ENCODE peak calls at places on chromosomes 5 and 9, in six cellular contexts. J is HT-29; H is NCI-H1105 treated with DMSO at 0.1 percent for 48 hours; Z is substantia nigra; M is DMS153; P is activated T-helper 2 cell treated with anti-CD3 and anti-CD28 coated beads, Interferon-gamma antibody, Interleukin-2, Interleukin-4, amounts not matched to agents 10 μg/mL and 5 μg/mL and 100 μg/mL, durations not matched to agents 14 hours and 24 hours and 36 hours. U is an unnamed sample.

GRCh38 chr5:10595305-10595677 is 31.4 kb downstream of the ANKRD33B start:
- DNase-seq in J (no peak), H (no peak), Z (no peak), M (no peak), P (no peak), U (no peak)

GRCh38 chr5:148459669-148460068 is 75.9 kb downstream of the FBXO38 start:
- DNase-seq in J (no peak), H (no peak), Z (no peak), M (no peak), P (no peak), U (no peak)

GRCh38 chr5:133663380-133664054 is 51.2 kb upstream of the FSTL4 start:
- DNase-seq in J (no peak), H (no peak), Z (no peak), M (no peak), P (no peak), U (no peak)

GRCh38 chr9:98161851-98162250 is 30.6 kb downstream of the CORO2A start:
- DNase-seq in J (no peak), H (no peak), Z (no peak), M (no peak), P (no peak), U (no peak)

GRCh38 chr5:34053133-34053532 is 10.1 kb upstream of the C1QTNF3 start:
- DNase-seq in J (no peak), H (no peak), Z (no peak), M (no peak), P (no peak), U (peak)

GRCh38 chr5:77390795-77391194 is 101.3 kb downstream of the WDR41 start:
- DNase-seq in J (no peak), H (no peak), Z (no peak), M (no peak), P (no peak), U (peak)

GRCh38 chr9:136051568-136052432 is 43.3 kb downstream of the NACC2 start:
- DNase-seq in J (peak), H (peak), Z (peak), M (peak), P (no peak), U (peak)

GRCh38 chr9:87243602-87244001 is 254.1 kb upstream of the DAPK1 start:
- DNase-seq in J (no peak), H (no peak), Z (no peak), M (no peak), P (no peak), U (no peak)

GRCh38 chr5:87735918-87736317 is 323.2 kb upstream of the CCNH start:
- DNase-seq in J (no peak), H (peak), Z (no peak), M (no peak), P (no peak), U (no peak)

GRCh38 chr9:126346031-126346430 is 19.4 kb downstream of the MVB12B start:
- DNase-seq in J (no peak), H (no peak), Z (no peak), M (no peak), P (no peak), U (no peak)

GRCh38 chr9:135244271-135244691 is 156.8 kb downstream of the OLFM1 start:
- DNase-seq in J (no peak), H (no peak), Z (no peak), M (no peak), P (no peak), U (no peak)

GRCh38 chr5:17186271-17186670 is 31.2 kb upstream of the BASP1 start:
- DNase-seq in J (no peak), H (no peak), Z (no peak), M (no peak), P (no peak), U (no peak)

GRCh38 chr5:59061377-59061776 is 478.5 kb downstream of the RAB3C start:
- DNase-seq in J (peak), H (no peak), Z (no peak), M (peak), P (no peak), U (no peak)

GRCh38 chr5:34672196-34672595 is 16.1 kb downstream of the RAI14 start:
- DNase-seq in J (no peak), H (no peak), Z (no peak), M (no peak), P (no peak), U (no peak)

GRCh38 chr9:79764377-79764776 is 192.6 kb downstream of the TLE4 start:
- DNase-seq in J (no peak), H (no peak), Z (no peak), M (no peak), P (no peak), U (peak)

GRCh38 chr9:33107762-33108161 is 31.3 kb upstream of the SMU1 start:
- DNase-seq in J (no peak), H (no peak), Z (no peak), M (no peak), P (no peak), U (no peak)

GRCh38 chr5:15717002-15717401 is 217.0 kb downstream of the FBXL7 start:
- DNase-seq in J (no peak), H (no peak), Z (no peak), M (no peak), P (no peak), U (no peak)

GRCh38 chr5:68329554-68329953 is 114.0 kb downstream of the PIK3R1 start:
- DNase-seq in J (no peak), H (no peak), Z (no peak), M (no peak), P (no peak), U (no peak)

GRCh38 chr5:16619136-16619535 is 2.3 kb upstream of the RETREG1 start:
- DNase-seq in J (no peak), H (no peak), Z (no peak), M (no peak), P (no peak), U (no peak)

GRCh38 chr5:58800410-58800809 is 217.5 kb downstream of the RAB3C start:
- DNase-seq in J (no peak), H (no peak), Z (no peak), M (no peak), P (no peak), U (no peak)

GRCh38 chr5:5424736-5425135 is 2.3 kb downstream of the ICE1 start:
- DNase-seq in J (no peak), H (no peak), Z (no peak), M (no peak), P (no peak), U (no peak)

GRCh38 chr5:118592678-118593328 is 395.5 kb downstream of the DTWD2 start:
- DNase-seq in J (no peak), H (no peak), Z (no peak), M (no peak), P (no peak), U (no peak)

GRCh38 chr9:1005043-1005667 is 28.7 kb downstream of the DMRT3 start:
- DNase-seq in J (peak), H (peak), Z (no peak), M (no peak), P (peak), U (no peak)